ENCODE peak calls at places on chromosomes 13 and 19, in nine cellular contexts. P, O, X, Q, A, H, J, W and Z are unnamed samples.

GRCh38 chr19:3360494-3361383 is 5.6 kb upstream of the NFIC start:
- DNase-seq in X (no peak), H (peak), P (no peak), A (no peak), J (no peak), Q (peak), O (no peak), W (no peak), Z (peak)

GRCh38 chr13:98890186-98890585 is 87.7 kb downstream of the DOCK9 start:
- DNase-seq in O (peak), X (no peak), W (peak), P (no peak), Q (no peak), H (no peak), J (no peak), A (peak), Z (no peak)

GRCh38 chr19:4029247-4029614 is 21.7 kb downstream of the PIAS4 start:
- DNase-seq in X (no peak), W (no peak), A (no peak), P (no peak), Q (no peak), J (no peak), O (no peak), H (no peak), Z (no peak)

GRCh38 chr19:40163541-40164129 is 27.6 kb upstream of the MAP3K10 start:
- DNase-seq in P (no peak), W (no peak), H (no peak), O (no peak), A (no peak), X (no peak), Q (no peak), J (no peak), Z (no peak)

GRCh38 chr13:111486801-111487200 is 166.4 kb downstream of the TEX29 start:
- DNase-seq in X (no peak), A (no peak), W (no peak), J (no peak), Q (no peak), O (no peak), P (no peak), H (no peak), Z (no peak)

GRCh38 chr13:112961457-112962369 is 7.3 kb upstream of the MCF2L start:
- DNase-seq in O (no peak), Q (no peak), P (no peak), W (no peak), J (no peak), A (no peak), X (no peak), H (no peak), Z (no peak)

GRCh38 chr19:6739390-6739883 is at the start of gene TRIP10:
- DNase-seq in J (peak), Q (peak), W (no peak), A (peak), H (peak), P (peak), O (peak), X (peak), Z (peak)

GRCh38 chr19:40542197-40542859 is 34.3 kb upstream of the SHKBP1 start:
- DNase-seq in J (no peak), Q (no peak), X (no peak), O (peak), A (no peak), P (no peak), W (peak), H (peak), Z (peak)

GRCh38 chr13:33205804-33206221 is 79.7 kb downstream of the STARD13 start:
- DNase-seq in J (no peak), W (no peak), A (no peak), Q (peak), O (peak), H (no peak), X (no peak), P (no peak), Z (no peak)

GRCh38 chr13:44101347-44102083 is 221.8 kb downstream of the LACC1 start:
- DNase-seq in J (no peak), X (no peak), W (no peak), H (no peak), A (no peak), Q (no peak), P (no peak), O (no peak), Z (no peak)

GRCh38 chr13:84126671-84127171 is 244.4 kb upstream of the SLITRK1 start:
- DNase-seq in A (no peak), W (no peak), H (no peak), P (no peak), Q (peak), J (peak), X (no peak), O (no peak), Z (no peak)